ENCODE peak calls at places on chromosomes 1 and 21, in seven cellular contexts. One of them, this sample, is unnamed.

GRCh38 chr1:212219679-212220463 is 65.3 kb upstream of the PPP2R5A start:
- DNase-seq in endothelial cell of umbilical vein: no peak
- DNase-seq in A549: no peak
- DNase-seq in colonic mucosa: no peak
- DNase-seq in prostate gland: no peak
- DNase-seq in coronary artery: no peak
- DNase-seq in CD8-positive, alpha-beta T cell: no peak
- DNase-seq in this sample: peak

GRCh38 chr1:103514920-103515503 is 10.5 kb upstream of the RNPC3 start:
- DNase-seq in endothelial cell of umbilical vein: peak
- DNase-seq in A549: peak
- DNase-seq in colonic mucosa: no peak
- DNase-seq in coronary artery: no peak
- DNase-seq in prostate gland: no peak
- DNase-seq in CD8-positive, alpha-beta T cell: no peak
- DNase-seq in this sample: peak

GRCh38 chr1:211633523-211633843 is 41.9 kb downstream of the NEK2 start:
- DNase-seq in colonic mucosa: no peak
- DNase-seq in prostate gland: no peak
- DNase-seq in endothelial cell of umbilical vein: no peak
- DNase-seq in coronary artery: no peak
- DNase-seq in CD8-positive, alpha-beta T cell: no peak
- DNase-seq in A549: no peak
- DNase-seq in this sample: no peak

GRCh38 chr21:23542097-23542496 is 2065.2 kb downstream of the MRPL39 start:
- DNase-seq in colonic mucosa: no peak
- DNase-seq in coronary artery: no peak
- DNase-seq in A549: no peak
- DNase-seq in CD8-positive, alpha-beta T cell: no peak
- DNase-seq in prostate gland: no peak
- DNase-seq in endothelial cell of umbilical vein: no peak
- DNase-seq in this sample: no peak

GRCh38 chr1:207033302-207033701 is 746 bp upstream of the C1orf116 start:
- DNase-seq in prostate gland: no peak
- DNase-seq in CD8-positive, alpha-beta T cell: no peak
- DNase-seq in coronary artery: no peak
- DNase-seq in endothelial cell of umbilical vein: no peak
- DNase-seq in A549: no peak
- DNase-seq in colonic mucosa: no peak
- DNase-seq in this sample: no peak

GRCh38 chr1:218664385-218665170 is 319.4 kb downstream of the TGFB2 start:
- DNase-seq in CD8-positive, alpha-beta T cell: no peak
- DNase-seq in endothelial cell of umbilical vein: peak
- DNase-seq in prostate gland: no peak
- DNase-seq in coronary artery: no peak
- DNase-seq in colonic mucosa: no peak
- DNase-seq in A549: peak
- DNase-seq in this sample: no peak

GRCh38 chr1:212671342-212672031 is 28.2 kb downstream of the BATF3 start:
- DNase-seq in A549: no peak
- DNase-seq in endothelial cell of umbilical vein: no peak
- DNase-seq in CD8-positive, alpha-beta T cell: no peak
- DNase-seq in colonic mucosa: no peak
- DNase-seq in prostate gland: no peak
- DNase-seq in coronary artery: peak
- DNase-seq in this sample: peak

GRCh38 chr1:72281637-72282270 is 585 bp downstream of the NEGR1 start:
- DNase-seq in A549: no peak
- DNase-seq in CD8-positive, alpha-beta T cell: no peak
- DNase-seq in prostate gland: no peak
- DNase-seq in coronary artery: peak
- DNase-seq in endothelial cell of umbilical vein: no peak
- DNase-seq in colonic mucosa: peak
- DNase-seq in this sample: no peak

GRCh38 chr1:91026320-91026719 is 4.5 kb upstream of the ZNF644 start:
- DNase-seq in A549: no peak
- DNase-seq in colonic mucosa: no peak
- DNase-seq in endothelial cell of umbilical vein: no peak
- DNase-seq in CD8-positive, alpha-beta T cell: no peak
- DNase-seq in prostate gland: no peak
- DNase-seq in coronary artery: no peak
- DNase-seq in this sample: no peak

GRCh38 chr1:184636156-184636448 is 118.6 kb downstream of the EDEM3 start:
- DNase-seq in A549: no peak
- DNase-seq in endothelial cell of umbilical vein: no peak
- DNase-seq in colonic mucosa: no peak
- DNase-seq in CD8-positive, alpha-beta T cell: no peak
- DNase-seq in prostate gland: no peak
- DNase-seq in coronary artery: no peak
- DNase-seq in this sample: no peak

GRCh38 chr1:218865591-218865990 is 308.1 kb upstream of the LYPLAL1 start:
- DNase-seq in prostate gland: no peak
- DNase-seq in endothelial cell of umbilical vein: peak
- DNase-seq in CD8-positive, alpha-beta T cell: no peak
- DNase-seq in coronary artery: no peak
- DNase-seq in colonic mucosa: no peak
- DNase-seq in A549: no peak
- DNase-seq in this sample: peak

GRCh38 chr21:28518620-28519019 is 474.1 kb downstream of the LTN1 start:
- DNase-seq in CD8-positive, alpha-beta T cell: no peak
- DNase-seq in coronary artery: no peak
- DNase-seq in colonic mucosa: no peak
- DNase-seq in prostate gland: no peak
- DNase-seq in A549: no peak
- DNase-seq in endothelial cell of umbilical vein: peak
- DNase-seq in this sample: no peak

GRCh38 chr1:34436836-34437235 is 260.1 kb downstream of the C1orf94 start:
- DNase-seq in coronary artery: no peak
- DNase-seq in prostate gland: no peak
- DNase-seq in endothelial cell of umbilical vein: no peak
- DNase-seq in A549: no peak
- DNase-seq in CD8-positive, alpha-beta T cell: no peak
- DNase-seq in colonic mucosa: no peak
- DNase-seq in this sample: no peak

GRCh38 chr1:28601696-28602095 is 9.6 kb downstream of the RAB42 start:
- DNase-seq in endothelial cell of umbilical vein: peak
- DNase-seq in A549: no peak
- DNase-seq in coronary artery: no peak
- DNase-seq in colonic mucosa: no peak
- DNase-seq in prostate gland: no peak
- DNase-seq in CD8-positive, alpha-beta T cell: no peak
- DNase-seq in this sample: peak

GRCh38 chr1:176638713-176639112 is 175.7 kb downstream of the PAPPA2 start:
- DNase-seq in colonic mucosa: no peak
- DNase-seq in coronary artery: no peak
- DNase-seq in CD8-positive, alpha-beta T cell: no peak
- DNase-seq in prostate gland: no peak
- DNase-seq in endothelial cell of umbilical vein: no peak
- DNase-seq in A549: no peak
- DNase-seq in this sample: no peak

DNA sequence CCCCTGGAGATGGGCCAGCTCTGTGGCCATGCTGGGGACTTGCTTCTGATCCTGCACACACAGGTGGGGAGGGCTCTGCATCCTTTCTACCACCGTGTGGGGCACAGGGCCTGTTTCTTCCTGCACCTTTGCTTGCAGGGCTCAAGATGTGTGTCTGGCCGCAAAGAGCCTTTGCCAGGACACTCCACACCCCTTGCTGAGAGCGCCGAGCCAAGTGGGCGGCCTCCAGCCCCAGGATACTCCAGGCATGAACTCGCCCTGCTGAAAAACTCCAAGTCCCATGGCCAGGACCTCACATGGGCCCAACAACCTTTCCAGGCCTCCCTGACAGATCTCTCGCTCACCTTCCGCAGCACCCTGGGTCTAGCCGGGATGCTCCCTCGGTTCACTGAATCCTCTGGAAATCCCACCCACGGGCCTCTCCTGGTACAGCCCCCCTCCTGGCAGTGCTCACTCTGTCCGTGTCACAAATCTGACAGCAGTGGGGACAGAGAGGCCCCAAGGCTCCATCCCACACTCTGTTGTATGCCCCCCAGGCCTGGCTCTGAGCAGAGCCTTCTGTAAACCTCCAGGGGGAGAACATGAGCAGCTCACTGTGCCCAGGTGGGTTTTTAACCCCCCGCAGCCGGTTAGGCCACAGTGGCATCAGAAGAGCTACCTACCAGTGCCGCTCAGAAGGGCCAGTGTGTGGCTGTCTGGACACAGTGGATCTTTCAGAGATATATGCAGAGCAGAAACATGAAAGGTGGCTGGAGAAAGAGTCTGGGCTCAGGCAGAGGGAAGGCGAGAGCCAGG is 11.8 kb upstream of the GPR153 start:
- DNase-seq in coronary artery: no peak
- DNase-seq in colonic mucosa: no peak
- DNase-seq in prostate gland: no peak
- DNase-seq in CD8-positive, alpha-beta T cell: no peak
- DNase-seq in endothelial cell of umbilical vein: no peak
- DNase-seq in A549: no peak
- DNase-seq in this sample: no peak
- TF ChIP-seq CTCF in coronary artery: no peak
- TF ChIP-seq CTCF in colonic mucosa: no peak
- TF ChIP-seq CTCF in prostate gland: no peak
- TF ChIP-seq CTCF in CD8-positive, alpha-beta T cell: no peak
- TF ChIP-seq CTCF in endothelial cell of umbilical vein: no peak
- TF ChIP-seq CTCF in A549: no peak
- TF ChIP-seq CTCF in this sample: peak

DNA sequence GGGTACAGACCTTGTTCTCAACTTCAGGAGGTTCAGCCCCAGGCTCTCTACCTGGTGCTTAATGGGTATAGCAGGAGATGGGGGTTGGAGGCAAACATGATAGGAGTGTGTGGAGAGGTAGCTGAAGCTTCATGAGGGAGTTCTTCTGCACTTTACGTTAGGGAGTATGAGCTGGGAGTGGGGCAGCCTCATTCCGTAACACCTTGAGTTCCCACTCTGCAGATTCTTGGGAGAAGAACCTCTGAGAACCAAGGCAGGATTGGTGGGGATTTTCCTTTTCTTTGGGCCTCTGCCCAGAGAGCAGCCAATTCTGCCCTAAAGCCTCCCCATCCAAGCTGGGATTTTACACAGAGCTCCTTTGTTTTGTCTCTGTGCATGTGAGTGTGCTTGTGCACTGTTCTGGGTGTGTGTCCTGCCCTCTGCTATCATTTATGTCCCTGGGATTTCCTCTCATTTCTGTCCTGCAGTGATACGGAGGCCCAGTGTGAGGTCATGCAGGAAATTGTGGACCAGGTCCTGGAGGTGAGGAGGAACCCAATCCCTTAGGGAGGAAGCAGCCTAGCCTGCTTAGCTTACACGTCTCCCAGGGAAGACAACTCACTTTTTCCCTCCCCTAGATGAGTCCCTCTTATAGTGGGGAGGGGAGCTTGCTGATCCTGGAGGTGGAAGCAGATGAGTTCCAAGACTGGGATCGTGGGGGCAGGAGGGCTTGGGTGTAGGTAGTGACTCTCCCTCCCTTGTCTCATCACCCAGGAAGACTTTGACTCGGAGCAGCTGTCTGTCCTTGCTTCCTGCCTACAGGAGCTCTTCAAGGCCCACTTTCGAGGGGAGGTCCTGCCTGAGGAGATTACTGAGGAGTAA is 11.6 kb upstream of the SLC27A3 start:
- DNase-seq in A549: no peak
- DNase-seq in CD8-positive, alpha-beta T cell: no peak
- DNase-seq in colonic mucosa: no peak
- DNase-seq in prostate gland: no peak
- DNase-seq in coronary artery: no peak
- DNase-seq in endothelial cell of umbilical vein: peak
- DNase-seq in this sample: no peak
- H3K27ac ChIP-seq in A549: no peak
- H3K27ac ChIP-seq in CD8-positive, alpha-beta T cell: no peak
- H3K27ac ChIP-seq in colonic mucosa: peak
- H3K27ac ChIP-seq in prostate gland: no peak
- H3K27ac ChIP-seq in coronary artery: no peak
- H3K27ac ChIP-seq in endothelial cell of umbilical vein: peak
- H3K27ac ChIP-seq in this sample: no peak

GRCh38 chr1:83515566-83516169 is 483.3 kb downstream of the TTLL7 start:
- DNase-seq in coronary artery: no peak
- DNase-seq in CD8-positive, alpha-beta T cell: no peak
- DNase-seq in prostate gland: no peak
- DNase-seq in endothelial cell of umbilical vein: no peak
- DNase-seq in colonic mucosa: no peak
- DNase-seq in A549: no peak
- DNase-seq in this sample: no peak
- TF ChIP-seq CTCF in coronary artery: no peak
- TF ChIP-seq CTCF in CD8-positive, alpha-beta T cell: no peak
- TF ChIP-seq CTCF in prostate gland: no peak
- TF ChIP-seq CTCF in endothelial cell of umbilical vein: no peak
- TF ChIP-seq CTCF in colonic mucosa: no peak
- TF ChIP-seq CTCF in A549: no peak
- TF ChIP-seq CTCF in this sample: no peak

GRCh38 chr1:226710501-226710900 is 28.6 kb downstream of the ITPKB start:
- DNase-seq in prostate gland: no peak
- DNase-seq in coronary artery: no peak
- DNase-seq in endothelial cell of umbilical vein: no peak
- DNase-seq in A549: no peak
- DNase-seq in colonic mucosa: no peak
- DNase-seq in CD8-positive, alpha-beta T cell: peak
- DNase-seq in this sample: no peak
- H3K27ac ChIP-seq in prostate gland: peak
- H3K27ac ChIP-seq in coronary artery: no peak
- H3K27ac ChIP-seq in endothelial cell of umbilical vein: no peak
- H3K27ac ChIP-seq in A549: no peak
- H3K27ac ChIP-seq in colonic mucosa: no peak
- H3K27ac ChIP-seq in CD8-positive, alpha-beta T cell: peak
- H3K27ac ChIP-seq in this sample: no peak

GRCh38 chr1:180482425-180483275 is 19.7 kb downstream of the ACBD6 start:
- DNase-seq in endothelial cell of umbilical vein: peak
- DNase-seq in coronary artery: no peak
- DNase-seq in colonic mucosa: peak
- DNase-seq in CD8-positive, alpha-beta T cell: no peak
- DNase-seq in prostate gland: peak
- DNase-seq in A549: peak
- DNase-seq in this sample: peak

GRCh38 chr1:180484490-180484889 is 17.9 kb downstream of the ACBD6 start:
- DNase-seq in coronary artery: no peak
- DNase-seq in colonic mucosa: no peak
- DNase-seq in endothelial cell of umbilical vein: no peak
- DNase-seq in prostate gland: no peak
- DNase-seq in A549: no peak
- DNase-seq in CD8-positive, alpha-beta T cell: no peak
- DNase-seq in this sample: no peak

GRCh38 chr1:180488661-180489060 is 13.7 kb downstream of the ACBD6 start:
- DNase-seq in A549: no peak
- DNase-seq in prostate gland: no peak
- DNase-seq in coronary artery: no peak
- DNase-seq in endothelial cell of umbilical vein: no peak
- DNase-seq in colonic mucosa: no peak
- DNase-seq in CD8-positive, alpha-beta T cell: no peak
- DNase-seq in this sample: no peak

GRCh38 chr1:180489313-180489712 is 13.1 kb downstream of the ACBD6 start:
- DNase-seq in CD8-positive, alpha-beta T cell: no peak
- DNase-seq in A549: no peak
- DNase-seq in colonic mucosa: no peak
- DNase-seq in endothelial cell of umbilical vein: no peak
- DNase-seq in coronary artery: no peak
- DNase-seq in prostate gland: no peak
- DNase-seq in this sample: no peak

GRCh38 chr1:180486092-180486491 is 16.3 kb downstream of the ACBD6 start:
- DNase-seq in coronary artery: no peak
- DNase-seq in prostate gland: no peak
- DNase-seq in endothelial cell of umbilical vein: no peak
- DNase-seq in A549: no peak
- DNase-seq in CD8-positive, alpha-beta T cell: no peak
- DNase-seq in colonic mucosa: no peak
- DNase-seq in this sample: no peak
- TF ChIP-seq CTCF in coronary artery: no peak
- TF ChIP-seq CTCF in prostate gland: no peak
- TF ChIP-seq CTCF in endothelial cell of umbilical vein: no peak
- TF ChIP-seq CTCF in A549: no peak
- TF ChIP-seq CTCF in CD8-positive, alpha-beta T cell: no peak
- TF ChIP-seq CTCF in colonic mucosa: no peak
- TF ChIP-seq CTCF in this sample: no peak

This sample was measured in brain microvascular endothelial cell.